ENCODE peak calls at places on chromosomes 13 and 19, in seven cellular contexts. J is AG09319, F is AML-193, N is IMR-90, G is amniotic epithelial cell, L is WTC11, A is uterus. S is an unnamed sample.

GRCh38 chr13:49099513-49099877 is 120.6 kb upstream of the MLNR start:
- DNase-seq in J (no peak), F (no peak), N (no peak), G (no peak), L (no peak), A (no peak), S (no peak)

GRCh38 chr19:17767559-17767958 is 16.3 kb downstream of the FCHO1 start:
- DNase-seq in J (no peak), F (no peak), N (no peak), G (no peak), L (no peak), A (no peak), S (no peak)

GRCh38 chr19:52622261-52622660 is 15.9 kb downstream of the ZNF83 start:
- DNase-seq in J (no peak), F (no peak), N (no peak), G (no peak), L (peak), A (no peak), S (no peak)

GRCh38 chr13:38803566-38803965 is 116.7 kb downstream of the FREM2 start:
- DNase-seq in J (no peak), F (no peak), N (no peak), G (no peak), L (no peak), A (no peak), S (no peak)

GRCh38 chr19:52270266-52270885 is 989 bp downstream of the ZNF766 start:
- DNase-seq in J (no peak), F (peak), N (peak), G (peak), L (no peak), A (no peak), S (no peak)

GRCh38 chr19:17420267-17420924 is 549 bp downstream of the MVB12A start:
- DNase-seq in J (no peak), F (peak), N (no peak), G (no peak), L (peak), A (peak), S (no peak)

GRCh38 chr13:95267662-95268369 is 33.4 kb downstream of the ABCC4 start:
- DNase-seq in J (no peak), F (no peak), N (peak), G (peak), L (no peak), A (peak), S (no peak)

GRCh38 chr13:30293995-30294394 is 13.4 kb downstream of the KATNAL1 start:
- DNase-seq in J (no peak), F (no peak), N (no peak), G (no peak), L (no peak), A (no peak), S (no peak)

GRCh38 chr19:38056646-38057045 is 149.6 kb downstream of the SIPA1L3 start:
- DNase-seq in J (no peak), F (no peak), N (no peak), G (no peak), L (no peak), A (no peak), S (no peak)

GRCh38 chr19:7109678-7110289 is 40.3 kb downstream of the ZNF557 start:
- DNase-seq in J (no peak), F (no peak), N (no peak), G (no peak), L (peak), A (no peak), S (no peak)

GRCh38 chr13:31930901-31931522 is 100.6 kb upstream of the FRY start:
- DNase-seq in J (no peak), F (peak), N (no peak), G (peak), L (no peak), A (no peak), S (no peak)

GRCh38 chr19:33388817-33389573 is 15.5 kb downstream of the CEBPG start:
- DNase-seq in J (no peak), F (no peak), N (no peak), G (no peak), L (no peak), A (peak), S (no peak)

GRCh38 chr13:40756042-40756441 is 14.9 kb downstream of the MRPS31 start:
- DNase-seq in J (no peak), F (no peak), N (no peak), G (no peak), L (no peak), A (no peak), S (no peak)

GRCh38 chr13:113585828-113586355 is 1.3 kb downstream of the TFDP1 start:
- DNase-seq in J (no peak), F (no peak), N (no peak), G (no peak), L (no peak), A (no peak), S (no peak)

GRCh38 chr19:21487969-21488368 is 17.4 kb upstream of the ZNF429 start:
- DNase-seq in J (no peak), F (no peak), N (no peak), G (no peak), L (no peak), A (no peak), S (no peak)

GRCh38 chr13:52130641-52131040 is 1.8 kb upstream of the NEK5 start:
- DNase-seq in J (no peak), F (no peak), N (no peak), G (no peak), L (no peak), A (no peak), S (no peak)

GRCh38 chr19:58229255-58229639 is 533 bp downstream of the ZNF544 start:
- DNase-seq in J (no peak), F (no peak), N (peak), G (peak), L (peak), A (no peak), S (no peak)

GRCh38 chr13:20193142-20193923 is 595 bp upstream of the GJB2 start:
- DNase-seq in J (no peak), F (no peak), N (no peak), G (no peak), L (no peak), A (no peak), S (no peak)

GRCh38 chr13:43787518-43787891 is 733 bp upstream of the ENOX1 start:
- DNase-seq in J (no peak), F (no peak), N (no peak), G (no peak), L (no peak), A (no peak), S (no peak)

GRCh38 chr13:32272021-32272695 is 43.0 kb downstream of the ZAR1L start:
- DNase-seq in J (no peak), F (no peak), N (no peak), G (peak), L (no peak), A (no peak), S (no peak)

GRCh38 chr13:40813662-40814454 is 24.4 kb downstream of the SLC25A15 start:
- DNase-seq in J (no peak), F (peak), N (peak), G (peak), L (no peak), A (no peak), S (no peak)

S was measured in SIG-M5.